ENCODE peak calls at places on chromosome X, in nine cellular contexts. J, I, A, N, M, R, V, Q and S are unnamed samples.
A peak's percentile ranks its signal among the peaks of the same experiment; 100 is the strongest.

GRCh38 chrX:130878350-130879341 is 24.4 kb downstream of the ENOX2 start:
- DNase-seq in J (peak; percentile 35), I (peak; percentile 78), A (peak; percentile 36), N (no peak), M (peak; percentile 68), R (no peak), V (no peak), Q (peak; percentile 88), S (no peak)

GRCh38 chrX:23332101-23332887 is 2.4 kb upstream of the PTCHD1 start:
- DNase-seq in J (no peak), I (no peak), A (no peak), N (no peak), M (no peak), R (no peak), V (no peak), Q (no peak), S (no peak)

GRCh38 chrX:108419401-108419800 is 18.8 kb downstream of the COL4A6 start:
- DNase-seq in J (no peak), I (no peak), A (no peak), N (no peak), M (no peak), R (no peak), V (no peak), Q (no peak), S (no peak)

GRCh38 chrX:112571388-112571787 is 108.3 kb downstream of the LHFPL1 start:
- DNase-seq in J (no peak), I (no peak), A (no peak), N (no peak), M (no peak), R (no peak), V (no peak), Q (no peak), S (no peak)

GRCh38 chrX:48683411-48683982 is at the start of gene WAS:
- DNase-seq in J (no peak), I (no peak), A (no peak), N (peak; percentile 81), M (no peak), R (peak; percentile 25), V (no peak), Q (no peak), S (peak; percentile 29)

GRCh38 chrX:118188977-118189376 is 72.4 kb upstream of the KLHL13 start:
- DNase-seq in J (no peak), I (no peak), A (no peak), N (no peak), M (no peak), R (no peak), V (no peak), Q (no peak), S (no peak)

GRCh38 chrX:107741318-107741813 is 34.2 kb downstream of the TSC22D3 start:
- DNase-seq in J (no peak), I (no peak), A (no peak), N (no peak), M (no peak), R (no peak), V (peak; percentile 33), Q (no peak), S (no peak)

GRCh38 chrX:46236411-46236810 is 308.8 kb downstream of the ZNF674 start:
- DNase-seq in J (no peak), I (no peak), A (no peak), N (no peak), M (no peak), R (no peak), V (no peak), Q (peak; percentile 29), S (no peak)

GRCh38 chrX:74514384-74514783 is 93.1 kb downstream of the SLC16A2 start:
- DNase-seq in J (no peak), I (no peak), A (no peak), N (no peak), M (no peak), R (no peak), V (no peak), Q (no peak), S (no peak)

GRCh38 chrX:130301405-130301804 is 32.7 kb upstream of the ZNF280C start:
- DNase-seq in J (no peak), I (no peak), A (no peak), N (no peak), M (no peak), R (no peak), V (no peak), Q (no peak), S (no peak)

GRCh38 chrX:107857815-107858214 is 32.1 kb downstream of the MID2 start:
- DNase-seq in J (no peak), I (no peak), A (no peak), N (no peak), M (no peak), R (no peak), V (no peak), Q (no peak), S (no peak)

GRCh38 chrX:105527759-105528158 is 294.6 kb upstream of the NRK start:
- DNase-seq in J (no peak), I (no peak), A (no peak), N (no peak), M (no peak), R (no peak), V (no peak), Q (no peak), S (no peak)

GRCh38 chrX:30665471-30665870 is 12.2 kb downstream of the GK start:
- DNase-seq in J (no peak), I (no peak), A (no peak), N (no peak), M (no peak), R (no peak), V (no peak), Q (peak; percentile 41), S (no peak)

GRCh38 chrX:51891821-51892551 is 1.4 kb upstream of the MAGED1 start:
- DNase-seq in J (peak; percentile 7), I (no peak), A (peak; percentile 44), N (peak; percentile 34), M (peak; percentile 41), R (no peak), V (no peak), Q (peak; percentile 83), S (no peak)

GRCh38 chrX:23435575-23435974 is 100.9 kb downstream of the PTCHD1 start:
- DNase-seq in J (no peak), I (no peak), A (no peak), N (no peak), M (no peak), R (no peak), V (no peak), Q (no peak), S (no peak)

GRCh38 chrX:147675819-147676218 is 235.9 kb upstream of the FMR1 start:
- DNase-seq in J (no peak), I (no peak), A (no peak), N (no peak), M (no peak), R (no peak), V (no peak), Q (no peak), S (no peak)

GRCh38 chrX:24314019-24314635 is at the start of gene SUPT20HL2:
- DNase-seq in J (no peak), I (no peak), A (no peak), N (no peak), M (no peak), R (no peak), V (no peak), Q (no peak), S (no peak)

DNA sequence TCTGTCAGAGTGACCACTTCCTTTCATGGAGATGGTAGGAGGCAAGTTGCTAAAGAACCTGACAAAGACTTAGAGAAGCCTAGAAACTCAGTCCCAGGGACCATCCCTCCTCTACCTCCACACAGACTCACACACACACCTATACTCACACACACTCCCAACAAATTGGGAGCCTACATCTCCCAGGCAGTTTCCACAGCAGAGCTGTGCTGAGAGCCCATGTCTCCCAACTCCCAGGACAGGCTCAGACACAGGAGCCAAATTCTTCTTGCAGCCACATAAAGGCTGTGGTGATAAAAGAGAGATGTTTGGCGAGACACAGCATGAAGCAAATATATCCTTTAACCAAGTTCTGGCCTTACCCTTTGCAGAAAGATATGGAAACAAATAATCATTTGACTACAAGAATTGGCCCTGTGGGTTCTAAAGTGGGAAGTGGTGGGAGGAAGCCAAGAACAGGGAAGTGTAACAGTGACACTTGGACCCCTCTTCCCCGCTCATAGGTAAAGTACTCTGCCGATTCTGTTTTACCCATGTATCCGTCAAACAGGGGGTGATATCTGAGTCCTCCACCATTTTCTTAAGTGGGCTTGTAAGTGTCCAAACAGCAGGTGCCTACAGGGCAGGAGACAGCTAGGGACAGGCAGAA is 11.0 kb upstream of the IDS start:
- DNase-seq in J (no peak), I (no peak), A (no peak), N (no peak), M (no peak), R (no peak), V (no peak), Q (no peak), S (no peak)
- TF ChIP-seq CTCF in J (no peak), I (no peak), A (no peak), N (no peak), M (no peak), R (no peak), V (no peak), Q (no peak), S (no peak)

GRCh38 chrX:152915541-152916241 is 17.8 kb downstream of the ZNF185 start:
- DNase-seq in J (peak; percentile 16), I (no peak), A (no peak), N (peak; percentile 45), M (peak; percentile 9), R (no peak), V (no peak), Q (peak; percentile 48), S (no peak)
- TF ChIP-seq CTCF in J (peak; percentile 28), I (peak; percentile 71), A (no peak), N (peak; percentile 71), M (peak; percentile 49), R (no peak), V (no peak), Q (peak; percentile 61), S (no peak)

DNA sequence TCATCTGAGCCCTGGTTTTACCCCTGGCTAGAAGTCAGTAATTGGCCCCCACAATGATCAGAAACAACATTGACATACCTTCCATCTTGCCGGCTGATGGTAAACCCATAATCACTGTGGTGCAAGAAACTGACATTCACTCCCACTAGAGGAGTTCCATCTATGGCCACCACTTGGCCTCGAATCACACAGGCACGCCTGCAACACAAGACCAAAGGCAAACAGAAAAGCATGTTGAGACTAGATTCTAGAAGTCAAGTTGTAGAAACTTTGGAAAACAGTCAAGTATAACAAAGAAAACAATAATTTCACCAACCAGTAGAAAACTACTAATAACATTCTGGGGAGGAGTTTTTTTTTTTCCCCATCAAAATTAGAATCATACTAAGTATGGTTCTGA is 183.4 kb downstream of the SH2D1A start:
- DNase-seq in J (no peak), I (no peak), A (no peak), N (no peak), M (no peak), R (no peak), V (no peak), Q (no peak), S (no peak)
- TF ChIP-seq CTCF in J (no peak), I (no peak), A (no peak), N (no peak), M (no peak), R (no peak), V (no peak), Q (no peak), S (no peak)

DNA sequence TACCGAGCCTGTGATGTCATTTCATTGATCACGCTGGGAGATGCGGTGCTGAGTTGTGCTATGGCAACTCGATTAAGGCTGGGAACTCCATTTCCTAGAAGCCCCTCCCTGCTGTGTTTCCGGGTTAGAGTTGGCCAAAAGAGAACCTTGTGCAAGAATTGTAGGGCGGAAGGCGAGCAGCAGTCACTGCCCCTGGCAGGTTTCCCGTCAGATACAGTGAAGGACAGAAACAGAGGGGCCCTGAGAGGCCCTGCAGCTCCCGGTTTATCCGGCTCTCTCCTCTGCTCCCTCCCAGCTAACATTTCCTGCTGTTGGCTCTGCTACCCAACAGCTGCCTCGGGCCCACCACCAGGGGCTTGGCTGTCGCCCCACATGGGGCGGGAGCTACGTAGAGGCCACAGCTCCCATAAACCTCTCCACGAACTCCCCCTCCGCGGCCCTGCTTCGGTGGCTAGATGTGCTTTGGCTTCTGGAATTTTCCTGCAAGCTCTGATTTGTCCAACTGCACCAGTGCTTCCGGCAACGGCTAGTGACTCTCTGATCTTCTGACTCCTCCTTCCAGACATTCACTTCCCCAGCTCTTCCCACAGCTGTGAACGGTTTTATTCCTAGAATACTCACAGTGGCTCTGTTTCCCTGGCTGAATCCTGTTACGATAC is 74.9 kb upstream of the USP9X start:
- DNase-seq in J (peak; percentile 91), I (peak; percentile 62), A (peak; percentile 73), N (peak; percentile 23), M (peak; percentile 52), R (peak; percentile 22), V (peak; percentile 67), Q (peak; percentile 95), S (peak; percentile 26)
- TF ChIP-seq CTCF in J (no peak), I (peak; percentile 27), A (no peak), N (no peak), M (peak; percentile 13), R (no peak), V (no peak), Q (peak; percentile 17), S (no peak)